ENCODE peak calls at places on chromosome 7, in four cellular contexts. U is Panc1; W is stimulated activated naive CD8-positive, alpha-beta T cell treated with anti-CD3 and anti-CD28 coated beads, Interleukin-15, amount 100 ng/mL, for 72 hours; V is aorta. N is an unnamed sample.

GRCh38 chr7:117071597-117071996 is 118.3 kb downstream of the ST7 start:
- DNase-seq in U (no peak), W (no peak), V (no peak), N (no peak)

GRCh38 chr7:101166909-101167644 is 1.7 kb upstream of the VGF start:
- DNase-seq in U (no peak), W (no peak), V (no peak), N (no peak)

GRCh38 chr7:157439761-157440160 is 103.0 kb downstream of the DNAJB6 start:
- DNase-seq in U (no peak), W (no peak), V (peak; percentile 21), N (no peak)

GRCh38 chr7:155169081-155169480 is 99.0 kb downstream of the HTR5A start:
- DNase-seq in U (no peak), W (no peak), V (no peak), N (no peak)

GRCh38 chr7:71770269-71770907 is 638.4 kb downstream of the GALNT17 start:
- DNase-seq in U (no peak), W (no peak), V (no peak), N (no peak)

GRCh38 chr7:98870807-98871491 is 1.1 kb upstream of the TMEM130 start:
- DNase-seq in U (no peak), W (no peak), V (no peak), N (no peak)

GRCh38 chr7:7263297-7264230 is 81.2 kb downstream of the C1GALT1 start:
- DNase-seq in U (no peak), W (no peak), V (no peak), N (no peak)

GRCh38 chr7:107327986-107328569 is 141.8 kb upstream of the GPR22 start:
- DNase-seq in U (no peak), W (no peak), V (no peak), N (peak; percentile 59)

GRCh38 chr7:99605527-99605926 is 7.5 kb downstream of the TMEM225B start:
- DNase-seq in U (no peak), W (no peak), V (no peak), N (no peak)

GRCh38 chr7:69981646-69982045 is 383.4 kb downstream of the AUTS2 start:
- DNase-seq in U (no peak), W (no peak), V (no peak), N (no peak)

GRCh38 chr7:106050743-106051110 is 61.4 kb downstream of the SYPL1 start:
- DNase-seq in U (no peak), W (no peak), V (peak; percentile 67), N (no peak)

GRCh38 chr7:36404639-36405408 is 15.2 kb downstream of the ANLN start:
- DNase-seq in U (no peak), W (no peak), V (no peak), N (no peak)

GRCh38 chr7:122383934-122384333 is 79.4 kb upstream of the FEZF1 start:
- DNase-seq in U (no peak), W (no peak), V (no peak), N (no peak)

GRCh38 chr7:74271742-74272141 is 17.5 kb upstream of the CLIP2 start:
- DNase-seq in U (no peak), W (no peak), V (no peak), N (no peak)

GRCh38 chr7:98234429-98235147 is 17.4 kb downstream of the TECPR1 start:
- DNase-seq in U (no peak), W (no peak), V (no peak), N (no peak)

GRCh38 chr7:157080111-157080730 is 58.5 kb upstream of the UBE3C start:
- DNase-seq in U (no peak), W (no peak), V (no peak), N (no peak)

GRCh38 chr7:98830972-98831548 is 38.8 kb downstream of the TMEM130 start:
- DNase-seq in U (no peak), W (no peak), V (no peak), N (no peak)

GRCh38 chr7:41881313-41882130 is 178.6 kb upstream of the INHBA start:
- DNase-seq in U (no peak), W (peak; percentile 71), V (peak; percentile 85), N (no peak)

GRCh38 chr7:24510781-24511180 is 62.5 kb upstream of the PALS2 start:
- DNase-seq in U (no peak), W (no peak), V (no peak), N (no peak)

GRCh38 chr7:86975449-86975848 is 84.0 kb downstream of the ELAPOR2 start:
- DNase-seq in U (no peak), W (no peak), V (no peak), N (no peak)

GRCh38 chr7:68556537-68556936 is 1041.7 kb upstream of the AUTS2 start:
- DNase-seq in U (no peak), W (no peak), V (no peak), N (no peak)